ENCODE peak calls at places on chromosomes 6 and 20, in six cellular contexts. T is heart left ventricle, U is lower leg skin, A is astrocyte, C is mucosa of descending colon, G is ovary. N is an unnamed sample.

GRCh38 chr20:62117658-62118057 is 4.6 kb upstream of the LSM14B start:
- DNase-seq in T (peak), U (no peak), A (no peak), C (peak), G (no peak), N (no peak)

GRCh38 chr6:134288538-134289203 is 29.2 kb downstream of the SGK1 start:
- DNase-seq in T (no peak), U (peak), A (peak), C (no peak), G (no peak), N (peak)

GRCh38 chr6:8674088-8674487 is 238.7 kb upstream of the SLC35B3 start:
- DNase-seq in T (no peak), U (no peak), A (no peak), C (no peak), G (no peak), N (peak)

GRCh38 chr6:108959972-108960582 is 111.9 kb downstream of the ARMC2 start:
- DNase-seq in T (no peak), U (no peak), A (no peak), C (no peak), G (no peak), N (no peak)

GRCh38 chr6:130848945-130849344 is 21.7 kb downstream of the SMLR1 start:
- DNase-seq in T (no peak), U (no peak), A (no peak), C (no peak), G (no peak), N (peak)

GRCh38 chr20:31823360-31824124 is 4.4 kb downstream of the MYLK2 start:
- DNase-seq in T (no peak), U (no peak), A (no peak), C (no peak), G (no peak), N (no peak)

GRCh38 chr6:13427346-13427745 is 60.1 kb downstream of the GFOD1 start:
- DNase-seq in T (no peak), U (no peak), A (no peak), C (no peak), G (no peak), N (no peak)

GRCh38 chr6:17962436-17963031 is 24.9 kb downstream of the KIF13A start:
- DNase-seq in T (peak), U (peak), A (peak), C (peak), G (no peak), N (no peak)

GRCh38 chr20:63521602-63522001 is 1.0 kb downstream of the PPDPF start:
- DNase-seq in T (peak), U (no peak), A (no peak), C (peak), G (no peak), N (no peak)

GRCh38 chr6:4936681-4937041 is 67.2 kb downstream of the RPP40 start:
- DNase-seq in T (no peak), U (no peak), A (peak), C (no peak), G (no peak), N (peak)

GRCh38 chr20:54543369-54543768 is 68.0 kb downstream of the DOK5 start:
- DNase-seq in T (no peak), U (no peak), A (no peak), C (no peak), G (no peak), N (no peak)

GRCh38 chr20:51760905-51761544 is 7.2 kb downstream of the ATP9A start:
- DNase-seq in T (no peak), U (no peak), A (peak), C (no peak), G (no peak), N (no peak)

GRCh38 chr6:121086876-121087275 is 247.4 kb downstream of the TBC1D32 start:
- DNase-seq in T (no peak), U (no peak), A (peak), C (no peak), G (no peak), N (no peak)

GRCh38 chr6:66986940-66987339 is 1279.9 kb upstream of the EYS start:
- DNase-seq in T (no peak), U (no peak), A (no peak), C (no peak), G (no peak), N (no peak)

GRCh38 chr6:125547320-125547843 is 202.1 kb upstream of the HEY2 start:
- DNase-seq in T (no peak), U (no peak), A (no peak), C (no peak), G (no peak), N (no peak)

GRCh38 chr6:41640436-41640835 is 2.2 kb downstream of the MDFI start:
- DNase-seq in T (peak), U (no peak), A (peak), C (no peak), G (no peak), N (no peak)

GRCh38 chr20:51444472-51444871 is 98.0 kb downstream of the NFATC2 start:
- DNase-seq in T (peak), U (no peak), A (no peak), C (no peak), G (no peak), N (no peak)

GRCh38 chr6:149934249-149935156 is 7.3 kb upstream of the ULBP2 start:
- DNase-seq in T (no peak), U (peak), A (peak), C (no peak), G (peak), N (peak)

DNA sequence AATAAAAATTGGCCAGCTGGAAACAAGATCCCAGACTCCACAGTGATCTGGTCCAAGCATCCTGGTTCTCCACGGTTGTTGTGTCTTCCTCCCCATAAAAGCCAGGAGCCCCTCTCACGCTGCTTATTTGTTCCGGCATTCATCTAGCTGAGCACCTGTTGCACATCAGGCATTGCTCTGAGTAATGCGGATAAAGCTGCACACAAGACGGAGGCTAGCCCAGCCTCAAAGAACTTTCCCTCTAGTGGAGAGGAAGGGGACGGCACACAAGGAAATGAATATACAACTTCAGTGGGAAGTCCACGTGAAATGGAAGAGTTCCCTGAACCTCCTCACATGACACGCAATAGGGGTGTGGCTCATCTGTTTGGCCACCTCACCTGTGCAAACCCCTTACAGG is 30.3 kb upstream of the NXT1 start:
- DNase-seq in T (no peak), U (no peak), A (no peak), C (no peak), G (no peak), N (no peak)
- TF ChIP-seq CTCF in T (peak), U (no peak), A (peak), C (no peak), G (no peak), N (no peak)

GRCh38 chr6:98054453-98054852 is 771.4 kb upstream of the MMS22L start:
- DNase-seq in T (no peak), U (no peak), A (peak), C (no peak), G (no peak), N (no peak)
- TF ChIP-seq CTCF in T (no peak), U (no peak), A (peak), C (no peak), G (no peak), N (no peak)

GRCh38 chr6:37367557-37367956 is 13.8 kb downstream of the RNF8 start:
- DNase-seq in T (no peak), U (no peak), A (no peak), C (no peak), G (no peak), N (no peak)

GRCh38 chr6:37366910-37367309 is 13.1 kb downstream of the RNF8 start:
- DNase-seq in T (no peak), U (no peak), A (no peak), C (no peak), G (no peak), N (no peak)

GRCh38 chr6:37368961-37369320 is 15.2 kb downstream of the RNF8 start:
- DNase-seq in T (no peak), U (no peak), A (no peak), C (no peak), G (no peak), N (no peak)

GRCh38 chr6:37362101-37362823 is 8.5 kb downstream of the RNF8 start:
- DNase-seq in T (no peak), U (no peak), A (no peak), C (no peak), G (no peak), N (no peak)

GRCh38 chr6:37365791-37366190 is 12.0 kb downstream of the RNF8 start:
- DNase-seq in T (no peak), U (no peak), A (peak), C (no peak), G (no peak), N (no peak)
- TF ChIP-seq CTCF in T (peak), U (no peak), A (peak), C (no peak), G (no peak), N (peak)

GRCh38 chr6:34773906-34774305 is 16.6 kb downstream of the SNRPC start:
- DNase-seq in T (no peak), U (no peak), A (no peak), C (no peak), G (no peak), N (no peak)
- TF ChIP-seq CTCF in T (no peak), U (no peak), A (no peak), C (no peak), G (no peak), N (no peak)

GRCh38 chr20:58650181-58650775 is 805 bp upstream of the STX16 start:
- DNase-seq in T (peak), U (no peak), A (no peak), C (peak), G (peak), N (peak)

GRCh38 chr20:58649288-58650180 is 1.5 kb upstream of the STX16 start:
- DNase-seq in T (peak), U (no peak), A (no peak), C (peak), G (peak), N (no peak)

GRCh38 chr20:58651548-58651822 is 402 bp downstream of the STX16 start:
- DNase-seq in T (no peak), U (peak), A (no peak), C (no peak), G (no peak), N (no peak)

GRCh38 chr20:58651823-58652605 is 931 bp downstream of the STX16 start:
- DNase-seq in T (peak), U (peak), A (peak), C (peak), G (peak), N (peak)

DNA sequence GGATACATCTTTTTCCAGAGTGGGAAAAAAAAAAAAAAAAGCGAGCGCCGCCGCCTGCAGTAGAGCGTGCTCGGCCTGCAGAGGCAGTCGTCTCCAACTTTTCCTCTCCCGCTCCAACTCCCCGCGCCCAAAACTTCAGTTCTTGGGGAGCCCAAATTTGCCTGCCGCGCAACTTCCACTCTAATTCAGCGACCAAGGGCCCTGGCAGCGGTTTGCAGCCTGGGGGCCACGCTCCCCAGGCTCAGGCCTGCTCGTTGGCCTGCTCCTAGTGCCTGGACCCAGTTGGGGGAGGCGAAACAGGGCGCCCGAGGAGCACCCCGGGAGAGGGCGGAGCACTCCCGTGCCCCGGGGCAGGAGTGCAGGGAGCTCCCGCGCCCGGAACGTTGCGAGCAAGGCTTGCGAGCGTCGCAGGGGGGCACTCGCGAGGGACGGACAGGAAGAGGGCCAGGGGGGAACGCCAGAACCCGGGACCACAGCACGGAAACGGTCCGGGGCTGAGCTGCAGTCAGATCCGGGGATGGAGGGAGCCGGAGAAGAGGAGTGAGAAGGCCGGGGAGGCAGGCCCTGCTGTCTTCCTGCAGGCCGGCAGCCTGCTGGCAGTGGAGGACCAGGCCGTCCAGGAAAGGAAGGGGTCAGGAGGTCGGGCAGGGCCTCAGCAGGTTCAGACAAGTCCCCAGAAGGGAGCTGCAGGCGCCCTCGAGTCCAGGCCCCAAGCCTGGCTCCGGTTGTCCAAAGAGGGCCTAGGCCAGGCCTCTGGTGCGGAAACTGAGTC is at the start of gene STX16:
- DNase-seq in T (peak), U (peak), A (peak), C (peak), G (peak), N (peak)
- TF ChIP-seq CTCF in T (peak), U (no peak), A (peak), C (peak), G (peak), N (peak)

GRCh38 chr20:433300-433975 is 25.3 kb downstream of the RBCK1 start:
- DNase-seq in T (no peak), U (no peak), A (no peak), C (no peak), G (no peak), N (peak)
- TF ChIP-seq CTCF in T (no peak), U (no peak), A (no peak), C (no peak), G (no peak), N (no peak)

GRCh38 chr20:21702001-21702400 is 3.5 kb upstream of the PAX1 start:
- DNase-seq in T (no peak), U (no peak), A (no peak), C (no peak), G (no peak), N (no peak)

GRCh38 chr20:21703740-21704407 is 1.6 kb upstream of the PAX1 start:
- DNase-seq in T (no peak), U (no peak), A (no peak), C (no peak), G (no peak), N (no peak)

GRCh38 chr20:21704408-21705385 is 767 bp upstream of the PAX1 start:
- DNase-seq in T (no peak), U (no peak), A (no peak), C (no peak), G (no peak), N (no peak)

GRCh38 chr20:21701171-21701876 is 4.1 kb upstream of the PAX1 start:
- DNase-seq in T (no peak), U (no peak), A (no peak), C (no peak), G (no peak), N (no peak)

DNA sequence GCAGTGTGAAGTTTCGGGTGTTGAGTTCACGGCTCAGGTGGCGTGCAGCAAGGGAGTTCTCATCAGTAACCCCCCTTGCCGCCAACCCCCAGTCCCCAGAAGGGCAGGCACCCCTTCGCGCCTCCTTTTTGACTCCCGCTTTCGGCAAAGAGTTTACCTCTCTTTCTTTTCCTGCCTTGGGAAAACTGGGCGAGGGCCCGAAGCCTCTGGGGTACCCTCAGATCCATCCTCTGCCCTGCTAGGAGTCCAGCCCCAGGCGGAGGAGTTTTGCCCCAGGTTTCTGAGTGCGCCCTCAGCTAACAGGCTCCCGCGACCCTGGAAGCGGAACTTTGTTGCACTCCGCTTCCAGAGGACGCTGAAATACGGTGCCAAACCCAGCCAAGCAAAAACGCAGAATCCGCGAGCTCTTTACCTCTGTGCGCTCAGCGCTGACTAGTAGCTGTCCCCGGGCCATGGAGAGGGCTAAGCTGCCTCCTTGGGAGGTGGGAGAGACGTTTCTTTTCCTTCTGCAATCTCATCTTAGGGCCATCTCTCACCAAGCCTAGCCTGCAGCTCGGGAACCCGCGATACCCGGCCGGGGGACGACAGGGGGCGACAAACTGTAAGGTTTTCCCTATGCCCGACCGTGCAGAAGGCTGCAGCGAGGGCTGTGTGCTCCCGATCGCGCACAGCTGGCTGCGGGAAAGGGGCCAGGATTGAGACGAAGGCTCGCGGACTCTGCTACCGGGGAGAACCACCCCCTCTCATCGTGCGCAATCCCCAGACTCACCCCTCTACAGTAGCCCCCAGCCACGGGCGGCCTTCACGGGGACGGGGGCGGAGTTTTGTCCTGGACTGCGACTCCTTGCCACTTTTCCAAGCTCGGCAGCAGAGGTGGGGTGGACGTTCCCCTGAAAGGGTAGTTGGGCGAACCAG is 2.7 kb upstream of the PAX1 start:
- DNase-seq in T (peak), U (no peak), A (no peak), C (no peak), G (peak), N (peak)
- TF ChIP-seq CTCF in T (peak), U (no peak), A (no peak), C (no peak), G (no peak), N (peak)

N was measured in GM10248.